ENCODE peak calls at places on chromosome 1, in four cellular contexts. One of them, this sample, is unnamed.

GRCh38 chr1:186183970-186184628 is 191.0 kb downstream of the TPR start:
- DNase-seq in heart left ventricle: no peak
- DNase-seq in HAP-1: no peak
- DNase-seq in tibial nerve: no peak
- DNase-seq in this sample: no peak

GRCh38 chr1:115829023-115829674 is 11.8 kb downstream of the NHLH2 start:
- DNase-seq in heart left ventricle: peak; percentile 30
- DNase-seq in HAP-1: no peak
- DNase-seq in tibial nerve: no peak
- DNase-seq in this sample: peak; percentile 90

GRCh38 chr1:205920159-205920558 is 23.1 kb downstream of the SLC26A9 start:
- DNase-seq in heart left ventricle: peak; percentile 81
- DNase-seq in HAP-1: no peak
- DNase-seq in tibial nerve: no peak
- DNase-seq in this sample: no peak

GRCh38 chr1:34884961-34885360 is 25.4 kb upstream of the SMIM12 start:
- DNase-seq in heart left ventricle: no peak
- DNase-seq in HAP-1: no peak
- DNase-seq in tibial nerve: no peak
- DNase-seq in this sample: no peak

GRCh38 chr1:226476657-226477319 is 68.9 kb upstream of the PARP1 start:
- DNase-seq in heart left ventricle: no peak
- DNase-seq in HAP-1: no peak
- DNase-seq in tibial nerve: no peak
- DNase-seq in this sample: no peak

GRCh38 chr1:110390692-110391232 is at the start of gene SLC16A4:
- DNase-seq in heart left ventricle: no peak
- DNase-seq in HAP-1: no peak
- DNase-seq in tibial nerve: peak; percentile 19
- DNase-seq in this sample: peak; percentile 74

GRCh38 chr1:188937965-188938551 is 1539.6 kb downstream of the BRINP3 start:
- DNase-seq in heart left ventricle: no peak
- DNase-seq in HAP-1: peak; percentile 23
- DNase-seq in tibial nerve: no peak
- DNase-seq in this sample: no peak

GRCh38 chr1:182304218-182305016 is 87.2 kb downstream of the GLUL start:
- DNase-seq in heart left ventricle: no peak
- DNase-seq in HAP-1: no peak
- DNase-seq in tibial nerve: peak; percentile 32
- DNase-seq in this sample: no peak

GRCh38 chr1:7471836-7472235 is 299.3 kb upstream of the VAMP3 start:
- DNase-seq in heart left ventricle: no peak
- DNase-seq in HAP-1: no peak
- DNase-seq in tibial nerve: no peak
- DNase-seq in this sample: peak; percentile 50

GRCh38 chr1:243473281-243474210 is 217.7 kb downstream of the SDCCAG8 start:
- DNase-seq in heart left ventricle: no peak
- DNase-seq in HAP-1: no peak
- DNase-seq in tibial nerve: no peak
- DNase-seq in this sample: no peak

GRCh38 chr1:243474384-243474851 is 218.6 kb downstream of the SDCCAG8 start:
- DNase-seq in heart left ventricle: no peak
- DNase-seq in HAP-1: no peak
- DNase-seq in tibial nerve: no peak
- DNase-seq in this sample: no peak

GRCh38 chr1:243470492-243470891 is 214.7 kb downstream of the SDCCAG8 start:
- DNase-seq in heart left ventricle: no peak
- DNase-seq in HAP-1: no peak
- DNase-seq in tibial nerve: no peak
- DNase-seq in this sample: no peak

GRCh38 chr1:243471026-243471685 is 215.3 kb downstream of the SDCCAG8 start:
- DNase-seq in heart left ventricle: no peak
- DNase-seq in HAP-1: no peak
- DNase-seq in tibial nerve: no peak
- DNase-seq in this sample: no peak

GRCh38 chr1:243471754-243472725 is 216.2 kb downstream of the SDCCAG8 start:
- DNase-seq in heart left ventricle: no peak
- DNase-seq in HAP-1: no peak
- DNase-seq in tibial nerve: no peak
- DNase-seq in this sample: no peak
- H3K4me3 ChIP-seq in heart left ventricle: no peak overlapping the region
- H3K4me3 ChIP-seq in HAP-1: no peak overlapping the region
- H3K4me3 ChIP-seq in tibial nerve: no peak overlapping the region
- H3K4me3 ChIP-seq in this sample: no peak overlapping the region

GRCh38 chr1:228517655-228518054 is 30.5 kb downstream of the RNF187 start:
- DNase-seq in heart left ventricle: no peak
- DNase-seq in HAP-1: no peak
- DNase-seq in tibial nerve: no peak
- DNase-seq in this sample: no peak
- H3K27me3 ChIP-seq in heart left ventricle: no peaks in the 10 kb centered on the region
- H3K27me3 ChIP-seq in HAP-1: peaks cover 4% of the 10 kb centered on the region
- H3K27me3 ChIP-seq in tibial nerve: peaks cover 18% of the 10 kb centered on the region
- H3K27me3 ChIP-seq in this sample: peaks cover 43% of the 10 kb centered on the region

DNA sequence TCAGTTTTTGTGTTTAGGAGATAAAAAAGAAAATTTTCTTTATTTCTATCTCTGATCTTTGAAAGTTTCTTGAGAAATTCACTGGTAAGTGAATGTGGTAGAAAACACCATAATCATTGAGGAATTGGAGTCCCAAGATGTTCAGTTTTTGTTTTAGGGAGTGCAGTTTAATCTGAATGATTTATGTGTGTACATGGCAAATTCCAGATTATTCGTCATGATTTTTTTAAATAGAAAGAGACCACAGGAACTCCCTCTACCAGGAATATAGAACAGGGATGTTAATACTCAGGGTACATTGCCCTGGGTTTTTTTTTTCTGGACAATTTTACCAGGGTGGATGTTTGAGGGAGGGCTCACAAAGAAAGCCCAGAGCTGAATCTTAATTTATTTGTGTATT is 109.0 kb downstream of the VPS13D start:
- DNase-seq in heart left ventricle: no peak
- DNase-seq in HAP-1: no peak
- DNase-seq in tibial nerve: no peak
- DNase-seq in this sample: no peak
- H3K4me3 ChIP-seq in heart left ventricle: no peak overlapping the region
- H3K4me3 ChIP-seq in HAP-1: no peak overlapping the region
- H3K4me3 ChIP-seq in tibial nerve: no peak overlapping the region
- H3K4me3 ChIP-seq in this sample: no peak overlapping the region

GRCh38 chr1:78676347-78676982 is 26.8 kb downstream of the IFI44 start:
- DNase-seq in heart left ventricle: no peak
- DNase-seq in HAP-1: peak; percentile 63
- DNase-seq in tibial nerve: peak; percentile 92
- DNase-seq in this sample: no peak

GRCh38 chr1:78677788-78678187 is 28.2 kb downstream of the IFI44 start:
- DNase-seq in heart left ventricle: no peak
- DNase-seq in HAP-1: no peak
- DNase-seq in tibial nerve: no peak
- DNase-seq in this sample: no peak

GRCh38 chr1:78676996-78677395 is 27.4 kb downstream of the IFI44 start:
- DNase-seq in heart left ventricle: no peak
- DNase-seq in HAP-1: no peak
- DNase-seq in tibial nerve: no peak
- DNase-seq in this sample: no peak

GRCh38 chr1:78672428-78672827 is 22.8 kb downstream of the IFI44 start:
- DNase-seq in heart left ventricle: no peak
- DNase-seq in HAP-1: no peak
- DNase-seq in tibial nerve: no peak
- DNase-seq in this sample: no peak

DNA sequence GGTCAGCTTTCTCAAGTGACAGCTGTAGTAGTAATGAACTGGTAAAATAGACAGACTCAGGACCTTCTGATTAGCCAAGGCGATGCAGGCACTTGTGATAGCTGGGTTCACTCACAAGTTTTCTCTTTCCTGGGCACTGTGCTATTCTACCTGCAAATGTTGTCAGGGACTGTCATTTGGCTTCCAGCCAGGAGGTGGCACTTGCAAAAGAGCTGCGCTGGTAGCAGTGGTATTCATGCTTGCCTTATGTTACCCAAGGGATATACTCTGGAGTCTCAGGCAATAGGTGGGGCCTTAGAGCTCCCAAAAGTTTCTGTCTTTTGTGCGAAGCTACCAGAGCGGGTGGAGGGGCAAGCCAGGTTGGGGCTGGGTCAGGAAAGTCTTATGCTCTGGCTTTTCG is 23.5 kb downstream of the IFI44 start:
- DNase-seq in heart left ventricle: no peak
- DNase-seq in HAP-1: peak; percentile 20
- DNase-seq in tibial nerve: no peak
- DNase-seq in this sample: no peak
- H3K27me3 ChIP-seq in heart left ventricle: no peaks in the 10 kb centered on the region
- H3K27me3 ChIP-seq in HAP-1: no peaks in the 10 kb centered on the region
- H3K27me3 ChIP-seq in tibial nerve: no peaks in the 10 kb centered on the region
- H3K27me3 ChIP-seq in this sample: no peaks in the 10 kb centered on the region

GRCh38 chr1:155910621-155911121 is 478 bp downstream of the RIT1 start:
- DNase-seq in heart left ventricle: no peak
- DNase-seq in HAP-1: peak; percentile 64
- DNase-seq in tibial nerve: no peak
- DNase-seq in this sample: peak; percentile 49

GRCh38 chr1:155913969-155914757 is 3.0 kb upstream of the RIT1 start:
- DNase-seq in heart left ventricle: no peak
- DNase-seq in HAP-1: no peak
- DNase-seq in tibial nerve: no peak
- DNase-seq in this sample: no peak

GRCh38 chr1:155909894-155910293 is 1.3 kb downstream of the RIT1 start:
- DNase-seq in heart left ventricle: no peak
- DNase-seq in HAP-1: no peak
- DNase-seq in tibial nerve: no peak
- DNase-seq in this sample: no peak

GRCh38 chr1:155911156-155912055 is at the start of gene RIT1:
- DNase-seq in heart left ventricle: peak; percentile 92
- DNase-seq in HAP-1: peak; percentile 93
- DNase-seq in tibial nerve: peak; percentile 84
- DNase-seq in this sample: peak; percentile 90

GRCh38 chr1:155912056-155912536 is 947 bp upstream of the RIT1 start:
- DNase-seq in heart left ventricle: no peak
- DNase-seq in HAP-1: no peak
- DNase-seq in tibial nerve: no peak
- DNase-seq in this sample: no peak
- H3K4me3 ChIP-seq in heart left ventricle: no peak overlapping the region
- H3K4me3 ChIP-seq in HAP-1: no peak overlapping the region
- H3K4me3 ChIP-seq in tibial nerve: no peak overlapping the region
- H3K4me3 ChIP-seq in this sample: peak overlapping the region; percentile 61

GRCh38 chr1:11647333-11647732 is 6.9 kb downstream of the FBXO2 start:
- DNase-seq in heart left ventricle: no peak
- DNase-seq in HAP-1: no peak
- DNase-seq in tibial nerve: no peak
- DNase-seq in this sample: no peak

GRCh38 chr1:11646317-11646716 is 7.9 kb downstream of the FBXO2 start:
- DNase-seq in heart left ventricle: no peak
- DNase-seq in HAP-1: no peak
- DNase-seq in tibial nerve: no peak
- DNase-seq in this sample: no peak

GRCh38 chr1:11648732-11649158 is 5.5 kb downstream of the FBXO2 start:
- DNase-seq in heart left ventricle: no peak
- DNase-seq in HAP-1: peak; percentile 66
- DNase-seq in tibial nerve: no peak
- DNase-seq in this sample: no peak

GRCh38 chr1:11649237-11649623 is 5.0 kb downstream of the FBXO2 start:
- DNase-seq in heart left ventricle: no peak
- DNase-seq in HAP-1: no peak
- DNase-seq in tibial nerve: no peak
- DNase-seq in this sample: no peak

DNA sequence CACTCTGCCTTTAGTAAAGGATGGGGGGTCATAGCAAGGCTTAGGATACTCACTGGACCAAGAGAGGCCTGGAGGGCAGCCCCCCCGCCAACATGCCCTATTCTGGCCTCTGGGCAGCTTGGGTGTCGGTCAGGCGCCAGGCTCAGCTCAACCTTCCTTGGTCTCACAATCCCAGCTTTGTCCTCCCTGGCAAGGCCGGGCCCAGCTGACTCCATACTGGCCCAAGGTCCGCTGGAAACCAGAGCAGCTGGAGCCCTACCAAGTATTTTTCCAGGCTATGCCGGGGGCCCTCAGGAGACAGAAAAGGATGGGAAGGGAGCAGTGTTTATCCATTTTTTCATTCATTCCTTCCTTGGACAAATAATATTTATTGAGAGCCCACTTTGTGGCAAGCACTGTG is 6.2 kb downstream of the FBXO2 start:
- DNase-seq in heart left ventricle: peak; percentile 60
- DNase-seq in HAP-1: no peak
- DNase-seq in tibial nerve: peak; percentile 28
- DNase-seq in this sample: no peak
- H3K27me3 ChIP-seq in heart left ventricle: peaks cover 22% of the 10 kb centered on the region
- H3K27me3 ChIP-seq in HAP-1: peaks cover 4% of the 10 kb centered on the region
- H3K27me3 ChIP-seq in tibial nerve: peaks cover 11% of the 10 kb centered on the region
- H3K27me3 ChIP-seq in this sample: no peaks in the 10 kb centered on the region

DNA sequence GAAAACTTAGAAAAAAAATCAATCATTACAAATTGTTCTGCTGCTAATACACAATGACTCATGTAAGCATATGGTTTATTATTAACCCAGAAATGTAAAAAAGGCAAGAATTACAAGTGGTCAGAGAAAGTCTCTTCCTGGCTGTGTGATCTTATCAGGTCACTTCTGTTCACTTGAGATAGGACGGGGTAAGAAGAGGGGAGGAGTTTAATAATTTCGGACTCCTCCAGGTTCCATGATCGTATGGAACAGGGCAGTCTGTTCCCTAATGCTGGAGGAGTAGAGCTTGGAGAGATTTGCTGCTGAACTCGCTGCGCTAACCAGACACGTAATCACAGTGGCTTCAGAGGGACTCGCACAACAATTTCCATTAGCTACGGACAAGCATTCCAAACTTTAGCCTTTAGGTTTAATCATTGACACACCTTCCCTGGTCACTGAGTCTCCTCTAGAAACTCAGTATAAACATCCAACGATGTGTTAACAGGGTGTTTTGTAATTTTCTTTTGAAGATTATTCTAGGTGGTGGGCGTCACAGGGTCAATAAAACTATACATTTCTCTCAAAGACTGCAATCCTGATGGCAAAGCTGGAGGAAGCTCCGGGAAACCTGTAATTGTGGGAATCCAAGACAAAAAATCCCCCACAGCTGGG is 1.3 kb downstream of the CRYZ start:
- DNase-seq in heart left ventricle: no peak
- DNase-seq in HAP-1: no peak
- DNase-seq in tibial nerve: no peak
- DNase-seq in this sample: no peak
- H3K4me3 ChIP-seq in heart left ventricle: no peak overlapping the region
- H3K4me3 ChIP-seq in HAP-1: no peak overlapping the region
- H3K4me3 ChIP-seq in tibial nerve: peak overlapping the region; percentile 63
- H3K4me3 ChIP-seq in this sample: peak overlapping the region; percentile 6

DNA sequence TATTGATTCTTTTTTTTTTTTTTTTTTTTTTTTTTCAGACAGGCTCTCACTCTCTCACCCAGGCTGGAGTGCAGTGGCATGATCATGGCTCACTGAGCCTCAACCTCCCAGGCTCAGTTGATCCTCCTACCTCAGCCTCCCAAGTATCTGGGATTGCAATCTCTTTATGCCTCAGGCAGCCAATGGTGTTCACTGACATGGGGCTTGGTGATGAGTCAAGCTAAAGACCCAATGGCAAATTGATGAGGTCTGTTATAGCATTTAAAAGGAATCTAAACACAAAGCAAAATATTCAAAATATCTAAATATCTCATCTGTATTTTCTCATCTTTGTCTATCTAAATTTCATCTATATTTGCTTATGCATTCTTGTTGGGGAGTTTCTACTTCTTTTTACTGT is 30.5 kb upstream of the CAMSAP2 start:
- DNase-seq in heart left ventricle: no peak
- DNase-seq in HAP-1: no peak
- DNase-seq in tibial nerve: no peak
- DNase-seq in this sample: no peak
- H3K27me3 ChIP-seq in heart left ventricle: no peaks in the 10 kb centered on the region
- H3K27me3 ChIP-seq in HAP-1: no peaks in the 10 kb centered on the region
- H3K27me3 ChIP-seq in tibial nerve: no peaks in the 10 kb centered on the region
- H3K27me3 ChIP-seq in this sample: no peaks in the 10 kb centered on the region

This sample was measured in MG63.